ENCODE peak calls at places on chromosomes 11 and 22, in seven cellular contexts. C is AG09309, N is right lobe of liver, G is stomach, B is astrocyte of the cerebellum, Y is bronchial epithelial cell, F is AG10803. M is an unnamed sample.

GRCh38 chr11:48088682-48089050 is 108.3 kb downstream of the PTPRJ start:
- DNase-seq in C (no peak), N (peak), G (no peak), B (peak), Y (no peak), F (no peak), M (no peak)

GRCh38 chr22:39243443-39244072 is 1.2 kb downstream of the PDGFB start:
- DNase-seq in C (no peak), N (peak), G (no peak), B (no peak), Y (no peak), F (no peak), M (no peak)

GRCh38 chr11:118845369-118845768 is 38.3 kb upstream of the CXCR5 start:
- DNase-seq in C (no peak), N (no peak), G (no peak), B (no peak), Y (peak), F (peak), M (peak)

GRCh38 chr11:104783241-104783640 is 115.0 kb downstream of the CASP12 start:
- DNase-seq in C (no peak), N (no peak), G (no peak), B (no peak), Y (no peak), F (no peak), M (no peak)

GRCh38 chr11:75920886-75921285 is 105.9 kb downstream of the UVRAG start:
- DNase-seq in C (no peak), N (no peak), G (no peak), B (no peak), Y (no peak), F (no peak), M (no peak)

GRCh38 chr22:37520754-37521153 is 1.5 kb upstream of the CARD10 start:
- DNase-seq in C (no peak), N (no peak), G (no peak), B (no peak), Y (no peak), F (no peak), M (no peak)

GRCh38 chr11:44464741-44465140 is 100.7 kb upstream of the CD82 start:
- DNase-seq in C (no peak), N (no peak), G (no peak), B (no peak), Y (peak), F (no peak), M (no peak)

GRCh38 chr11:75949023-75949672 is 134.1 kb downstream of the UVRAG start:
- DNase-seq in C (no peak), N (no peak), G (no peak), B (no peak), Y (no peak), F (peak), M (no peak)

GRCh38 chr11:5197538-5197937 is 2.9 kb downstream of the OR51V1 start:
- DNase-seq in C (no peak), N (no peak), G (no peak), B (no peak), Y (no peak), F (peak), M (peak)

GRCh38 chr22:39995346-39996252 is 845 bp downstream of the FAM83F start:
- DNase-seq in C (no peak), N (peak), G (peak), B (no peak), Y (no peak), F (no peak), M (no peak)

GRCh38 chr11:1559103-1559951 is 12.7 kb downstream of the DUSP8 start:
- DNase-seq in C (peak), N (peak), G (peak), B (no peak), Y (peak), F (peak), M (peak)

GRCh38 chr22:38657248-38657909 is 941 bp downstream of the CBY1 start:
- DNase-seq in C (no peak), N (no peak), G (no peak), B (no peak), Y (peak), F (peak), M (peak)

GRCh38 chr22:20423636-20424511 is 13.8 kb downstream of the SCARF2 start:
- DNase-seq in C (no peak), N (no peak), G (no peak), B (no peak), Y (no peak), F (no peak), M (no peak)

GRCh38 chr11:43942651-43943356 is 367 bp downstream of the C11orf96 start:
- DNase-seq in C (no peak), N (no peak), G (no peak), B (no peak), Y (no peak), F (no peak), M (peak)

GRCh38 chr22:33909906-33910305 is 10.4 kb downstream of the LARGE1 start:
- DNase-seq in C (no peak), N (no peak), G (no peak), B (no peak), Y (no peak), F (peak), M (peak)

GRCh38 chr11:1649021-1649420 is 19.4 kb downstream of the KRTAP5-5 start:
- DNase-seq in C (no peak), N (no peak), G (no peak), B (no peak), Y (no peak), F (no peak), M (no peak)

GRCh38 chr11:11620966-11621880 is 582 bp downstream of the GALNT18 start:
- DNase-seq in C (no peak), N (peak), G (peak), B (no peak), Y (peak), F (peak), M (peak)

GRCh38 chr11:23226331-23226909 is 366.1 kb upstream of the CCDC179 start:
- DNase-seq in C (no peak), N (no peak), G (no peak), B (no peak), Y (peak), F (peak), M (peak)

GRCh38 chr22:40200795-40201194 is 23.1 kb downstream of the TNRC6B start:
- DNase-seq in C (no peak), N (no peak), G (no peak), B (no peak), Y (no peak), F (no peak), M (no peak)

GRCh38 chr11:121762820-121763219 is 310.1 kb upstream of the SORL1-AS1 start:
- DNase-seq in C (no peak), N (no peak), G (no peak), B (peak), Y (peak), F (peak), M (peak)
- TF ChIP-seq CTCF in C (no peak), N (no peak), G (no peak), B (no peak), Y (no peak), F (peak), M (peak)

GRCh38 chr11:13297917-13298356 is 20.3 kb downstream of the BMAL1 start:
- DNase-seq in C (no peak), N (no peak), G (no peak), B (no peak), Y (peak), F (no peak), M (no peak)
- H3K4me3 ChIP-seq in C (no peak), N (no peak), G (no peak), B (no peak), Y (no peak), F (no peak), M (no peak)

DNA sequence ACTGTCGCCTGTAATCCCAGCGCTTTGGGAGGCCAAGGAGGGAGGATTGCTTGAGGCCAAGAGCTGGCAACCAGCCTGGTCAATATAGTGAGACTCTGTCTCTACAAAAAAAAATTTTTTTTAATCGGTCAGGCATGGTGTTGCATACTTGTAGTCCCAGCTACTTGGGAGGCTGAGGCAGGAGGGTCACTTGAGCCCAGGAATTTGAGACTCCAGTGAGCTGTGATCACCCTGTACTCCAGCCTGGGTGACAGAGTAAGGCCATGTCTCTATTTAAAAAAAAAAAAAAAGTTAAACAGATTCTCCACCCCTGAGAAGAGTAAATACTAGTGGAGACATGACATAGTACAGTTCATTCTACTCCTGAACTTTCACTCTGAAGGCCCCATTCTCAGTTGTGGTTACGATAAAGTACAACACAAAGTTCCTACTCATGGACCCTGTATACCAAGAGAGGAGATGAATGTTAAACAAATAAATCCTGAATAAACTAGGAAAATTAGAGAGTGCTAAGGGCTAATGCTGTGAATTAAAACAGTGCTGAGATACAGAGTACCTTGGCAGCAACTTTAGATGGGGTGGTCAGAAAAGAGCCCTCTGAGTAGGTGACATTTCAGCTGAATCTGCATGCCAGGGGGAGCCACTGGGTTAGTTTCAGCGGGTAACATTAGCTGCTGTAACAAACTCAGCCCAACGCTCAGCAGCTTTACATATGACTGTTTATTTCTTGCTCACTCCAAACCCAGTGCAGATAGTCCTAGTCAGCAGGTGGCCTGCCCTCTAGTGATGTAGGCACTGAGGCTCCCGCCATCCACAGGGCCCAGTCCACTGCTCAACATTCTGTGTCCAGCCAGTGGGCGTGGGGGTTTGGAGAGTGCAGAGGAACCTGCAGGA is 75.1 kb downstream of the DBX1 start:
- DNase-seq in C (no peak), N (no peak), G (no peak), B (no peak), Y (no peak), F (no peak), M (no peak)
- TF ChIP-seq CTCF in C (no peak), N (no peak), G (no peak), B (no peak), Y (no peak), F (no peak), M (no peak)

DNA sequence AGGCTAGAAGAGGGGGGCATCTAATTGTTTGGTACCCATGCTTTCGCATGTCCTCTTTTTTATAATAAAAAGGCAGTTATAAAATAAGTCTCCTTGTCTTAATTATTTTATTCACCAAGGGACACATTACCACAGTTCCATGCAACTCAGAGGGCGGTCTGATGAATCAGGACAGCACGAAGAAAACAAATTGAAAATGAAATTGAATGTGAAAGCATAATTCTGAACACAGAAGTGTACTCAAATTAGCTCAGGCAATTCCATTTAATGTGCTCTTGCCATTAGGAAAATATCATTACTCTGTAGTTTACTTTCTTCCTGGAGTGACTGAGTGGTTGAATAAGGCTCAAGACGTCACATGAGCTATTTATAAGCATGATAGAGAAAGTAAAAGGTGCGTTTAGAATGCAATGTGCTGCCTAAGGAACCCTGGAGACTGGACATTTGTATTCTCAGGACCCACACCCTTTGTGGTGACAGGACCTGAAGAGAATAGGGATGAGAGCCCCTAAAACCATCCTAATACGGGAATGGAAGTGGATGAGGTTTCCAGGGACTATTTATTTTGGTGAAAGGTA is 59.6 kb downstream of the MTNR1B start:
- DNase-seq in C (no peak), N (no peak), G (no peak), B (no peak), Y (peak), F (no peak), M (no peak)
- H3K4me3 ChIP-seq in C (no peak), N (no peak), G (no peak), B (no peak), Y (no peak), F (no peak), M (no peak)

GRCh38 chr11:74442601-74443000 is 24.7 kb downstream of the KCNE3 start:
- DNase-seq in C (no peak), N (no peak), G (no peak), B (no peak), Y (peak), F (no peak), M (peak)
- TF ChIP-seq CTCF in C (no peak), N (no peak), G (no peak), B (no peak), Y (no peak), F (no peak), M (no peak)

DNA sequence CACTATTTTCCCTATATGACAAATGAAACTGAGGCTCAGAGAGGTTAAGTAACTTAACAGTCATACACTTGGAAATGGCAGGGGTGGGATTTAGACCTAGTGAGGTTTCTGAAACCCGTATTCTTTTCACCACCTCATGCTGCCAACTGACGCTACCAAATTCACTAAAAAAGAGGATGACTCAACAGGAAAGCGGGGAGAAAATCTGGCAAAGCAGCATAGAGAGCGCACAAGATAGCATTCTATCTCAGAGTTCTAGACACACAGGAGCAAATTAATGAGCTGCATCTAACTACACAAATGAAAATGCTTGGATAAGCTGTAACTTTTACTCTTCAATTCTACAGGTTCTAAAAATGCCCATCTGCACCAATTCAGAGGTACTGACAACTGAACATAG is 136.4 kb downstream of the RBFOX2 start:
- DNase-seq in C (peak), N (no peak), G (no peak), B (peak), Y (peak), F (peak), M (peak)
- H3K4me3 ChIP-seq in C (no peak), N (no peak), G (no peak), B (no peak), Y (no peak), F (no peak), M (no peak)

DNA sequence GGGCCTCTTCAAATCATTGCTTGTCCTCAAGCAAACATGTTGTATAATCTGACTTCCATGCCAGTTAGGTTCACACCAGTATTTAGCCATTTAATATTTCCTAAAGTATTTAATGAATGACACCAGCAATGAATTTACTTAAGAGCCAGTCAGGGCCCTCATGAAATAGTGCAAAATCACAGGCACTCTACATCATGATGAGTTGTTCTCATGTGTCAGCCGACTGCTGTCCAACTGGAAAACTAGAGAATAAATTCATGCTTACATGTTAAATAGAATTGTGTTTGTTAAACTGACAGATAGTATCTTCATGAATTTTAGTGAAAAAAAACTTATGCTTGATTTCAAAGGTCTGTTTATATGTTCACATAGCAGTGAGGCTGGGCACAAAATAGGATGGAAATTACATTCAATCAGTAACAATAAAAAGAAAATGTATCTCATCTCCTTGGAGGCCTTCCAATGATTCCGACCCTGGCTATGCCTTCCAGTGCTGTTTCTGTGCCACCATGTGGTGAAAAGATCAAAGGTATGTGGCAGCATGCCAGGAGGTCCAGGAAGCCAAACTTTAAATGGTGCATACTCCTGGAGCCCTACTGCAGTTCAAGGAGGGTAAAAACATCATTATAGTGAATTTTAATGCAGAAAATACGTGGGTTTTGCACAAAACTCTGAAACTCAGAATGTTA is 45.2 kb downstream of the CTSC start:
- DNase-seq in C (no peak), N (peak), G (peak), B (no peak), Y (peak), F (no peak), M (peak)
- TF ChIP-seq CTCF in C (no peak), N (peak), G (no peak), B (no peak), Y (no peak), F (no peak), M (no peak)

GRCh38 chr11:114064216-114064615 is 4.7 kb downstream of the ZBTB16 start:
- DNase-seq in C (no peak), N (peak), G (no peak), B (no peak), Y (no peak), F (no peak), M (no peak)

GRCh38 chr11:114063829-114064201 is 4.3 kb downstream of the ZBTB16 start:
- DNase-seq in C (no peak), N (no peak), G (no peak), B (no peak), Y (no peak), F (no peak), M (no peak)

GRCh38 chr11:114063149-114063828 is 3.8 kb downstream of the ZBTB16 start:
- DNase-seq in C (no peak), N (no peak), G (no peak), B (no peak), Y (no peak), F (no peak), M (no peak)

GRCh38 chr11:114066046-114066648 is 6.6 kb downstream of the ZBTB16 start:
- DNase-seq in C (no peak), N (no peak), G (no peak), B (no peak), Y (no peak), F (no peak), M (no peak)

DNA sequence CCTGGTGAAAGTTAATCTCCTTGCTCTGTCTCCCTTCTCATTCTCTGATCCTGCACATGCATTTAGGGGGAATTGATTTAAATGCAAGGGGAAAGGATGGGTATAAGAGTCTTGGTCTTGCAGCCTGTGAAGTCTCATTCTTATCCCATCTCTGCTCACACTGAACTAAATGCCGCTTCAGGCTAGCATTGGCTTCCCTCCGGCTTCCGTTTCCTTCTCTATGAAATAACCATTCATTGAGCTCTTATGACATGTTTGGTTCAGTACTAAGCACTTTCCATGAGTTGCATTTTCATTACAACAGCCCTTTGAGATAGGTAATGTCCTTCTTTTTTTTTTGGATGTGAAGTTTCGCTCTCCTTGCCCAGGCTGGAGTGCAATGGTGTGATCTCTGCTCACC is 5.6 kb downstream of the ZBTB16 start:
- DNase-seq in C (no peak), N (no peak), G (no peak), B (no peak), Y (no peak), F (no peak), M (no peak)
- H3K4me3 ChIP-seq in C (no peak), N (peak), G (peak), B (no peak), Y (no peak), F (no peak), M (no peak)

GRCh38 chr11:31160504-31161422 is 208.8 kb downstream of the DCDC1 start:
- DNase-seq in C (no peak), N (no peak), G (no peak), B (no peak), Y (peak), F (no peak), M (no peak)
- TF ChIP-seq CTCF in C (no peak), N (no peak), G (peak), B (peak), Y (peak), F (peak), M (peak)

GRCh38 chr22:49052023-49052538 is 775.6 kb downstream of the BRD1 start:
- DNase-seq in C (no peak), N (no peak), G (no peak), B (no peak), Y (no peak), F (no peak), M (no peak)

GRCh38 chr22:49053574-49053973 is 774.1 kb downstream of the BRD1 start:
- DNase-seq in C (no peak), N (no peak), G (no peak), B (no peak), Y (no peak), F (no peak), M (no peak)

GRCh38 chr22:49049691-49050090 is 778.0 kb downstream of the BRD1 start:
- DNase-seq in C (no peak), N (peak), G (no peak), B (no peak), Y (no peak), F (no peak), M (no peak)

GRCh38 chr22:49052560-49052959 is 775.1 kb downstream of the BRD1 start:
- DNase-seq in C (no peak), N (no peak), G (no peak), B (no peak), Y (no peak), F (no peak), M (no peak)

GRCh38 chr22:49051491-49052022 is 776.1 kb downstream of the BRD1 start:
- DNase-seq in C (no peak), N (no peak), G (no peak), B (no peak), Y (no peak), F (no peak), M (no peak)
- H3K4me3 ChIP-seq in C (no peak), N (peak), G (peak), B (no peak), Y (no peak), F (peak), M (no peak)